ENCODE peak calls at places on chromosomes 13 and 19, in ten cellular contexts. M is activated CD4-positive, alpha-beta T cell treated with anti-CD3 and anti-CD28 coated beads, Interleukin-2, amount 50 U/mL, for 1 hour; O is substantia nigra; B is SHP77 treated with DMSO at 0.1 percent for 48 hours; W is NCI-H1436 treated with DMSO at 0.1 percent for 48 hours; D is stimulated activated CD4-positive, alpha-beta T cell treated with anti-CD3 and anti-CD28 coated beads, Interleukin-1b, Interleukin-23, amount 100 ng/mL, for 1 hour; X is CD8-positive, alpha-beta T cell; E is A172; Q is cerebellar cortex; H is activated effector memory CD4-positive, alpha-beta T cell treated with Interleukin-2 at 50 U/mL for 16 hours. V is an unnamed sample.

GRCh38 chr13:41568143-41568989 is 111.0 kb downstream of the RGCC start:
- DNase-seq in M (no peak), O (no peak), B (no peak), W (no peak), D (no peak), X (no peak), E (no peak), Q (no peak), H (no peak), V (no peak)

GRCh38 chr19:47124937-47125668 is 5.5 kb upstream of the SAE1 start:
- DNase-seq in M (no peak), O (no peak), B (peak), W (peak), D (no peak), X (no peak), E (peak), Q (peak), H (no peak), V (peak)

GRCh38 chr13:101942038-101942437 is 459.8 kb downstream of the FGF14 start:
- DNase-seq in M (no peak), O (no peak), B (peak), W (peak), D (no peak), X (no peak), E (peak), Q (peak), H (no peak), V (peak)

GRCh38 chr13:97496511-97496910 is 62.5 kb downstream of the RAP2A start:
- DNase-seq in M (no peak), O (no peak), B (no peak), W (no peak), D (no peak), X (no peak), E (no peak), Q (no peak), H (no peak), V (no peak)

GRCh38 chr13:80486407-80486806 is 145.5 kb upstream of the SPRY2 start:
- DNase-seq in M (no peak), O (no peak), B (no peak), W (no peak), D (no peak), X (no peak), E (no peak), Q (no peak), H (no peak), V (no peak)

GRCh38 chr19:46887240-46887782 is 26.5 kb downstream of the ARHGAP35 start:
- DNase-seq in M (no peak), O (no peak), B (no peak), W (no peak), D (no peak), X (no peak), E (no peak), Q (no peak), H (no peak), V (no peak)

GRCh38 chr19:17872251-17873001 is 681 bp downstream of the SLC5A5 start:
- DNase-seq in M (no peak), O (no peak), B (no peak), W (no peak), D (no peak), X (no peak), E (no peak), Q (no peak), H (peak), V (no peak)

GRCh38 chr13:30322428-30322827 is 15.1 kb upstream of the KATNAL1 start:
- DNase-seq in M (no peak), O (no peak), B (no peak), W (no peak), D (no peak), X (no peak), E (no peak), Q (no peak), H (no peak), V (no peak)

GRCh38 chr13:105642511-105642958 is 892.9 kb downstream of the EFNB2 start:
- DNase-seq in M (no peak), O (no peak), B (no peak), W (no peak), D (no peak), X (no peak), E (peak), Q (no peak), H (no peak), V (no peak)

GRCh38 chr19:5585461-5586299 is 17.9 kb upstream of the TINCR start:
- DNase-seq in M (peak), O (no peak), B (no peak), W (no peak), D (peak), X (no peak), E (no peak), Q (peak), H (peak), V (no peak)

GRCh38 chr19:871446-872265 is 12.2 kb downstream of the CFD start:
- DNase-seq in M (no peak), O (no peak), B (no peak), W (no peak), D (no peak), X (peak), E (no peak), Q (peak), H (no peak), V (no peak)

GRCh38 chr13:41552031-41552430 is 94.7 kb downstream of the RGCC start:
- DNase-seq in M (no peak), O (no peak), B (no peak), W (no peak), D (no peak), X (no peak), E (no peak), Q (no peak), H (no peak), V (no peak)

GRCh38 chr13:113862191-113862765 is 1.6 kb downstream of the GAS6 start:
- DNase-seq in M (no peak), O (no peak), B (no peak), W (no peak), D (no peak), X (no peak), E (no peak), Q (no peak), H (no peak), V (no peak)

GRCh38 chr19:34838248-34838647 is 65.2 kb upstream of the ZNF599 start:
- DNase-seq in M (no peak), O (no peak), B (no peak), W (no peak), D (no peak), X (no peak), E (peak), Q (peak), H (no peak), V (peak)

GRCh38 chr19:10380311-10381102 is at the start of gene TYK2:
- DNase-seq in M (peak), O (peak), B (peak), W (peak), D (peak), X (peak), E (peak), Q (peak), H (peak), V (peak)

GRCh38 chr13:111484129-111484925 is 163.9 kb downstream of the TEX29 start:
- DNase-seq in M (no peak), O (no peak), B (peak), W (no peak), D (no peak), X (no peak), E (no peak), Q (no peak), H (no peak), V (no peak)

GRCh38 chr19:1501200-1501595 is 10.2 kb downstream of the REEP6 start:
- DNase-seq in M (no peak), O (no peak), B (no peak), W (no peak), D (no peak), X (no peak), E (no peak), Q (no peak), H (no peak), V (no peak)

GRCh38 chr13:114077938-114078335 is 54.5 kb downstream of the RASA3 start:
- DNase-seq in M (no peak), O (no peak), B (no peak), W (no peak), D (no peak), X (no peak), E (no peak), Q (peak), H (no peak), V (no peak)

GRCh38 chr19:6238643-6239281 is 41.0 kb downstream of the MLLT1 start:
- DNase-seq in M (no peak), O (no peak), B (no peak), W (no peak), D (no peak), X (no peak), E (peak), Q (peak), H (no peak), V (no peak)

GRCh38 chr19:11041194-11041593 is 48.1 kb upstream of the LDLR start:
- DNase-seq in M (no peak), O (no peak), B (no peak), W (no peak), D (no peak), X (no peak), E (no peak), Q (no peak), H (no peak), V (no peak)

GRCh38 chr13:32009362-32009761 is 22.2 kb upstream of the FRY start:
- DNase-seq in M (no peak), O (no peak), B (no peak), W (no peak), D (no peak), X (no peak), E (no peak), Q (no peak), H (no peak), V (no peak)

GRCh38 chr13:37443538-37443937 is 155.0 kb downstream of the POSTN start:
- DNase-seq in M (no peak), O (no peak), B (no peak), W (no peak), D (no peak), X (no peak), E (peak), Q (no peak), H (no peak), V (no peak)

GRCh38 chr13:110648848-110649421 is 33.6 kb downstream of the NAXD start:
- DNase-seq in M (no peak), O (no peak), B (no peak), W (no peak), D (no peak), X (no peak), E (no peak), Q (no peak), H (no peak), V (no peak)

GRCh38 chr13:45728759-45729158 is 26.6 kb downstream of the CBY2 start:
- DNase-seq in M (no peak), O (no peak), B (no peak), W (no peak), D (no peak), X (no peak), E (peak), Q (no peak), H (no peak), V (peak)

GRCh38 chr19:1980068-1980467 is 35.4 kb downstream of the BTBD2 start:
- DNase-seq in M (no peak), O (no peak), B (no peak), W (no peak), D (no peak), X (no peak), E (no peak), Q (no peak), H (no peak), V (no peak)

GRCh38 chr19:21835810-21836444 is at the start of gene ZNF43:
- DNase-seq in M (peak), O (peak), B (peak), W (peak), D (peak), X (peak), E (no peak), Q (peak), H (peak), V (no peak)

GRCh38 chr13:31477961-31478360 is 261.4 kb upstream of the RXFP2 start:
- DNase-seq in M (no peak), O (no peak), B (no peak), W (no peak), D (no peak), X (no peak), E (no peak), Q (no peak), H (no peak), V (no peak)

GRCh38 chr13:51837016-51837415 is 8.0 kb downstream of the TMEM272 start:
- DNase-seq in M (no peak), O (no peak), B (no peak), W (no peak), D (no peak), X (no peak), E (no peak), Q (no peak), H (no peak), V (no peak)

V was measured in RKO.